ENCODE peak calls at places on chromosomes 16 and 17, in five cellular contexts. A, I, N, Q and X are unnamed samples.

GRCh38 chr17:74532115-74532514 is 840 bp upstream of the CD300LB start:
- DNase-seq in A (no peak), I (no peak), N (peak; percentile 41), Q (peak; percentile 66), X (no peak)

GRCh38 chr17:56690441-56691291 is 97.2 kb downstream of the NOG start:
- DNase-seq in A (no peak), I (no peak), N (no peak), Q (no peak), X (peak; percentile 55)

GRCh38 chr17:37054894-37055293 is 106.1 kb downstream of the AATF start:
- DNase-seq in A (no peak), I (no peak), N (no peak), Q (no peak), X (no peak)

GRCh38 chr17:67046398-67046797 is 2.0 kb downstream of the CACNG1 start:
- DNase-seq in A (no peak), I (no peak), N (no peak), Q (no peak), X (no peak)

GRCh38 chr17:48639136-48639535 is 13.0 kb upstream of the HOXB9 start:
- DNase-seq in A (no peak), I (no peak), N (no peak), Q (no peak), X (no peak)

GRCh38 chr17:63399316-63399715 is 46.8 kb downstream of the CYB561 start:
- DNase-seq in A (no peak), I (peak; percentile 59), N (no peak), Q (no peak), X (peak; percentile 57)

GRCh38 chr16:87391950-87392822 is at the start of gene MAP1LC3B:
- DNase-seq in A (peak; percentile 96), I (peak; percentile 94), N (peak; percentile 96), Q (peak; percentile 98), X (peak; percentile 63)

GRCh38 chr17:79002796-79003593 is 6.6 kb downstream of the CANT1 start:
- DNase-seq in A (no peak), I (no peak), N (no peak), Q (peak; percentile 63), X (no peak)

GRCh38 chr17:40331743-40332641 is 23.0 kb downstream of the RARA start:
- DNase-seq in A (no peak), I (peak; percentile 52), N (peak; percentile 93), Q (peak; percentile 96), X (no peak)

GRCh38 chr17:17998934-17999333 is 26.3 kb downstream of the DRC3 start:
- DNase-seq in A (no peak), I (no peak), N (no peak), Q (peak; percentile 66), X (no peak)

GRCh38 chr17:77379837-77380236 is 239.1 kb downstream of the SEC14L1 start:
- DNase-seq in A (no peak), I (no peak), N (no peak), Q (no peak), X (no peak)

GRCh38 chr17:63189082-63189481 is 223.0 kb downstream of the TANC2 start:
- DNase-seq in A (no peak), I (no peak), N (no peak), Q (no peak), X (no peak)

GRCh38 chr17:8480011-8480976 is 44.6 kb downstream of the NDEL1 start:
- DNase-seq in A (no peak), I (no peak), N (no peak), Q (no peak), X (no peak)

GRCh38 chr16:4661661-4662060 is 31.7 kb upstream of the NUDT16L1 start:
- DNase-seq in A (no peak), I (no peak), N (no peak), Q (no peak), X (no peak)

GRCh38 chr17:35433075-35433894 is 985 bp upstream of the SLFN12 start:
- DNase-seq in A (no peak), I (peak; percentile 96), N (peak; percentile 56), Q (peak; percentile 83), X (peak; percentile 94)

GRCh38 chr16:3035289-3035971 is 1.3 kb downstream of the BICDL2 start:
- DNase-seq in A (no peak), I (no peak), N (no peak), Q (no peak), X (no peak)

GRCh38 chr17:1920948-1921351 is 91.1 kb downstream of the RPA1 start:
- DNase-seq in A (no peak), I (no peak), N (no peak), Q (no peak), X (no peak)